ENCODE peak calls at places on chromosomes 3 and 15, in nine cellular contexts. Y is neural crest cell; Z is CD4-positive, CD25-positive, alpha-beta regulatory T cell; T is mucosa of gallbladder; R is globus pallidus; P is HCT116; B is CD8-positive, alpha-beta memory T cell; E is D341Med; I is Ammon's horn. W is an unnamed sample.

GRCh38 chr3:72279631-72280041 is 494.7 kb upstream of the PROK2 start:
- DNase-seq in Y (no peak), Z (no peak), T (no peak), R (no peak), P (no peak), B (no peak), E (no peak), I (no peak), W (no peak)

GRCh38 chr3:39095146-39095677 is 12.2 kb downstream of the GORASP1 start:
- DNase-seq in Y (no peak), Z (no peak), T (no peak), R (no peak), P (no peak), B (no peak), E (no peak), I (no peak), W (no peak)

GRCh38 chr3:113051827-113052226 is 61.0 kb downstream of the GTPBP8 start:
- DNase-seq in Y (no peak), Z (no peak), T (no peak), R (peak; percentile 7), P (no peak), B (no peak), E (no peak), I (peak; percentile 53), W (no peak)

GRCh38 chr3:150925751-150926201 is 20.5 kb upstream of the MINDY4B start:
- DNase-seq in Y (peak; percentile 40), Z (peak; percentile 11), T (peak; percentile 24), R (peak; percentile 5), P (peak; percentile 42), B (peak; percentile 29), E (peak; percentile 80), I (no peak), W (no peak)

GRCh38 chr3:38978729-38979128 is 73.0 kb downstream of the SCN11A start:
- DNase-seq in Y (no peak), Z (no peak), T (no peak), R (no peak), P (no peak), B (no peak), E (no peak), I (no peak), W (no peak)

GRCh38 chr3:195907730-195908438 is 467 bp downstream of the TNK2 start:
- DNase-seq in Y (no peak), Z (peak; percentile 55), T (no peak), R (no peak), P (no peak), B (peak; percentile 59), E (peak; percentile 82), I (peak; percentile 69), W (no peak)

GRCh38 chr15:64348455-64348854 is 7.5 kb downstream of the CSNK1G1 start:
- DNase-seq in Y (no peak), Z (no peak), T (no peak), R (no peak), P (no peak), B (no peak), E (no peak), I (no peak), W (no peak)

GRCh38 chr3:128349963-128350599 is 116.6 kb downstream of the DNAJB8 start:
- DNase-seq in Y (no peak), Z (no peak), T (no peak), R (no peak), P (no peak), B (no peak), E (no peak), I (no peak), W (no peak)

GRCh38 chr3:15520185-15520584 is 1.3 kb downstream of the COLQ start:
- DNase-seq in Y (no peak), Z (no peak), T (no peak), R (no peak), P (no peak), B (no peak), E (no peak), I (no peak), W (no peak)

GRCh38 chr3:15948403-15948802 is 150.6 kb upstream of the ANKRD28 start:
- DNase-seq in Y (no peak), Z (no peak), T (no peak), R (no peak), P (no peak), B (no peak), E (no peak), I (no peak), W (no peak)

GRCh38 chr15:86373147-86373546 is 293.5 kb downstream of the AGBL1 start:
- DNase-seq in Y (no peak), Z (no peak), T (no peak), R (no peak), P (no peak), B (no peak), E (no peak), I (no peak), W (no peak)

GRCh38 chr15:75659928-75660645 is 12.4 kb downstream of the SNX33 start:
- DNase-seq in Y (no peak), Z (no peak), T (no peak), R (no peak), P (no peak), B (no peak), E (no peak), I (no peak), W (no peak)

GRCh38 chr15:65804252-65804931 is 12.3 kb upstream of the DENND4A start:
- DNase-seq in Y (no peak), Z (no peak), T (no peak), R (no peak), P (no peak), B (no peak), E (no peak), I (peak; percentile 15), W (no peak)

GRCh38 chr3:123733805-123734526 is 149.1 kb upstream of the HACD2 start:
- DNase-seq in Y (no peak), Z (no peak), T (no peak), R (no peak), P (no peak), B (no peak), E (no peak), I (no peak), W (peak; percentile 76)

GRCh38 chr3:175956964-175957363 is 1097.8 kb downstream of the NAALADL2 start:
- DNase-seq in Y (no peak), Z (no peak), T (no peak), R (no peak), P (no peak), B (no peak), E (peak; percentile 40), I (no peak), W (no peak)

GRCh38 chr3:94049267-94049666 is 13.4 kb downstream of the DHFR2 start:
- DNase-seq in Y (no peak), Z (no peak), T (no peak), R (no peak), P (no peak), B (no peak), E (no peak), I (no peak), W (no peak)

W was measured in AG04450.